ENCODE peak calls at places on chromosomes 4 and X, in four cellular contexts. X, S, M and A are unnamed samples.

GRCh38 chrX:129996120-129996519 is 13.7 kb downstream of the BCORL1 start:
- DNase-seq in M (no peak), X (no peak), S (no peak), A (no peak)

GRCh38 chrX:130108647-130109428 is 1.5 kb downstream of the ELF4 start:
- DNase-seq in X (no peak), S (peak; percentile 25), M (peak; percentile 76), A (no peak)

GRCh38 chrX:14913241-14913640 is 40.0 kb downstream of the MOSPD2 start:
- DNase-seq in M (no peak), X (no peak), S (no peak), A (no peak)

GRCh38 chr4:77662396-77662795 is 56.8 kb downstream of the CXCL13 start:
- DNase-seq in M (no peak), S (no peak), X (no peak), A (no peak)

GRCh38 chr4:41725254-41725653 is 23.3 kb downstream of the PHOX2B start:
- DNase-seq in X (no peak), S (no peak), M (no peak), A (no peak)

GRCh38 chr4:55865228-55865806 is 11.9 kb downstream of the EXOC1 start:
- DNase-seq in M (no peak), S (no peak), X (no peak), A (no peak)

GRCh38 chr4:40579983-40580382 is 49.7 kb downstream of the RBM47 start:
- DNase-seq in S (no peak), X (no peak), M (no peak), A (no peak)

GRCh38 chr4:87853108-87853507 is 20.3 kb downstream of the MEPE start:
- DNase-seq in M (peak; percentile 15), X (no peak), S (no peak), A (no peak)

GRCh38 chrX:13937370-13938052 is 92.2 kb downstream of the GEMIN8 start:
- DNase-seq in M (no peak), S (no peak), X (no peak), A (no peak)

GRCh38 chr4:141066690-141067089 is 66.6 kb downstream of the RNF150 start:
- DNase-seq in M (no peak), S (no peak), X (no peak), A (no peak)

GRCh38 chrX:334331-334891 is 15.8 kb upstream of the GTPBP6 start:
- DNase-seq in M (no peak), S (no peak), X (no peak), A (no peak)

GRCh38 chrX:41010188-41010846 is 74.9 kb upstream of the USP9X start:
- DNase-seq in M (peak; percentile 47), S (peak; percentile 70), X (peak; percentile 79), A (peak; percentile 85)

GRCh38 chr4:6367313-6367945 is 97.8 kb downstream of the WFS1 start:
- DNase-seq in S (no peak), X (no peak), M (no peak), A (no peak)

GRCh38 chrX:109345866-109346265 is 136.0 kb downstream of the GUCY2F start:
- DNase-seq in X (no peak), M (no peak), S (no peak), A (no peak)

GRCh38 chr4:37682701-37683401 is 3.3 kb downstream of the RELL1 start:
- DNase-seq in M (peak; percentile 13), X (no peak), S (no peak), A (no peak)

GRCh38 chr4:139028191-139028661 is 12.6 kb downstream of the NOCT start:
- DNase-seq in S (peak; percentile 63), M (no peak), X (peak; percentile 80), A (peak; percentile 77)

GRCh38 chr4:80542747-80543146 is 207.2 kb downstream of the CFAP299 start:
- DNase-seq in M (no peak), S (no peak), X (no peak), A (no peak)

GRCh38 chr4:162162672-162163071 is 1.1 kb downstream of the FSTL5 start:
- DNase-seq in M (no peak), X (no peak), S (no peak), A (no peak)

GRCh38 chrX:10106801-10107200 is 50.0 kb upstream of the CLCN4 start:
- DNase-seq in X (no peak), S (no peak), M (no peak), A (no peak)

GRCh38 chr4:118773082-118773792 is 62.7 kb downstream of the SEC24D start:
- DNase-seq in M (no peak), X (no peak), S (no peak), A (no peak)

GRCh38 chr4:83125738-83126141 is 11.2 kb upstream of the PLAC8 start:
- DNase-seq in X (peak; percentile 57), S (no peak), M (no peak), A (no peak)

GRCh38 chr4:84563002-84563401 is 19.9 kb upstream of the CDS1 start:
- DNase-seq in S (no peak), M (no peak), X (no peak), A (no peak)

GRCh38 chr4:153112071-153112460 is 92.2 kb upstream of the TRIM2 start:
- DNase-seq in X (no peak), S (no peak), M (no peak), A (peak; percentile 44)

GRCh38 chrX:22889824-22890223 is 109.9 kb upstream of the DDX53 start:
- DNase-seq in S (no peak), X (no peak), M (no peak), A (no peak)

GRCh38 chr4:76208005-76208765 is 5.4 kb downstream of the SCARB2 start:
- DNase-seq in S (peak; percentile 68), M (no peak), X (peak; percentile 74), A (peak; percentile 93)

GRCh38 chr4:123233409-123233808 is 163.2 kb upstream of the SPRY1 start:
- DNase-seq in X (no peak), S (no peak), M (no peak), A (no peak)

GRCh38 chrX:18889982-18890381 is 93.9 kb downstream of the PHKA2 start:
- DNase-seq in S (no peak), M (no peak), X (no peak), A (no peak)

GRCh38 chr4:8241211-8241779 is 28.3 kb upstream of the HTRA3 start:
- DNase-seq in M (no peak), X (no peak), S (no peak), A (no peak)

GRCh38 chrX:78316310-78316709 is 11.1 kb downstream of the CYSLTR1 start:
- DNase-seq in S (no peak), M (no peak), X (no peak), A (no peak)

GRCh38 chr4:85577307-85577706 is 102.4 kb downstream of the ARHGAP24 start:
- DNase-seq in X (no peak), M (no peak), S (no peak), A (no peak)

GRCh38 chrX:41589634-41590270 is 99.0 kb upstream of the GPR34 start:
- DNase-seq in S (no peak), M (peak; percentile 8), X (no peak), A (no peak)

GRCh38 chrX:49977319-49978090 is 55.1 kb downstream of the CLCN5 start:
- DNase-seq in M (no peak), S (no peak), X (no peak), A (no peak)

GRCh38 chr4:134627386-134627785 is 425.8 kb upstream of the PABPC4L start:
- DNase-seq in S (no peak), X (no peak), M (no peak), A (no peak)

GRCh38 chr4:39342731-39343130 is 23.4 kb downstream of the RFC1 start:
- DNase-seq in M (no peak), S (no peak), X (no peak), A (no peak)

GRCh38 chr4:76435689-76436176 is 704 bp downstream of the SHROOM3 start:
- DNase-seq in X (no peak), S (no peak), M (no peak), A (no peak)

GRCh38 chr4:146134761-146135160 is 40.8 kb upstream of the LSM6 start:
- DNase-seq in S (no peak), X (no peak), M (no peak), A (peak; percentile 72)

DNA sequence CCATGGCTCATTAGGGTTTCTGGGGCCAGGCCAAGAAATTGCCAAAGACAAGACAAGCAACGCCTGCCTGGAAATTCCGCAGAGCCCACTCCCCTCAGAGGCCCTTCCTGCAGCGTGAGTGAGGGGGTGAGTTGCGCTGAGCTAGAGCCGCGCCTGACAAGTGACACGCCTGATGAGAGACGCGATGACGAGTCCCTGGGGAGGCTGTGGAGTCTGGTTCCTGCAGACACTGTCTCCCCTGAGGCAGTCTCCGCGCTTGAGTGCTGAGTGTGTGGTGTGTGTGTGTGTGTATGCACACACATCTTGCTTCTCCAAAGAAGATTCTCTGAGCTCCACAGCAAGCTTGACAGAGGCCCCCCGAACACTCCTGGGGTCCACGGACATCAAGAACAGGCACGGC is 269.8 kb downstream of the BCOR start:
- DNase-seq in M (no peak), S (no peak), X (no peak), A (no peak)
- H3K27ac ChIP-seq in M (no peak overlapping the region), S (no peak overlapping the region), X (no peak overlapping the region), A (no peak overlapping the region)

GRCh38 chr4:25881187-25881586 is 18.4 kb upstream of the SEL1L3 start:
- DNase-seq in M (no peak), S (no peak), X (no peak), A (no peak)
- H3K4me1 ChIP-seq in M (no peaks in the 10 kb centered on the region), S (no peaks in the 10 kb centered on the region), X (peaks cover 5% of the 10 kb centered on the region), A (no peaks in the 10 kb centered on the region)

DNA sequence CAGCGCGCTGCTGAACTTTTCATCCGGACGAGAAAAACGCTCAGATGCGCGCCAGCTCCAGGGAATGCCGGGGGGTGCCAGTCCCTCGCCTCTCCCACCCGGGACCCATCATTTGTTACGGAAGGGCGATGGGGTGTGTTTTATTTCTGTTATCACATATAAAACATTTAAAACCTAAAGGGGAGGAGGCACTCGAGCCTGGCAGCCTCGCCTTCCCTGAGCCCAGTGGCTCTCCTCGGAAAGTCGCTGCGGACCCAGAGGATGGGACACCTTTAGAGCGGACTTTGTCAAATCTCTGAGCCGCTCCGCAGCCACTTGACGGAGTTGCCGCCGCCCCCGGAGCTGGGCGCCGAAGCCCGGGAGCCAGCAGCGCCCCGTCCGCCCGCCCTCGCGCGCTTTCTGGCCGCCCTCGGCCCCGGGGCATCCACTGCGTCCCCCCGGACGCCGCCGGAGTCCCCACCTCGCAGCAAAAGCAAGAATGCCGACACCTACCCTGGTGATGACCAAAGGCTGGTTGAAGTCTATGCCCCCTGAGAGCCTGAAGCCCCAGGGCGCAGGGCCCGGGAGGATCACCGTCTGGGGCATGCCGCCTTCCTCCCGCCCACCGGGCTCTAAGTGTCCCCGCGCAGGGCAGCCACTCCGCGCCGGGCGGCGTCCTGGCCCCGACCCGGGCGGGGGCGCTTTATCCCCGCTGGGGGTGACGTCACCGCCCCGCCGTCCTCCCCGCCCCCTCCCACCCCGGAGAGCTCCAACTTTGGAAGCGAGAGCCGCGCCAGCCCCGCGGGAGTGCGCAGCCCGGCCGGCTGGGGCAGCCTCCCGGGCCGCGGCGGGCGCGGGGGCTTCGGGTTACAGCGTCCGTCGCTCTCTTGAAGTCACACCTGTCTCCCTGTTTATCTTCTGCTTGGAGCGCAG is at the start of gene PDLIM3:
- DNase-seq in S (peak; percentile 80), X (peak; percentile 55), M (peak; percentile 21), A (peak; percentile 84)
- H3K4me3 ChIP-seq in S (peak within 1 kb of the TSS; percentile 90), X (peak within 1 kb of the TSS; percentile 58), M (peak within 1 kb of the TSS; percentile 49), A (peak within 1 kb of the TSS; percentile 90)

GRCh38 chr4:165748321-165748720 is 124.7 kb upstream of the TLL1 start:
- DNase-seq in M (no peak), X (no peak), S (no peak), A (no peak)
- H3K27ac ChIP-seq in M (no peak overlapping the region), X (no peak overlapping the region), S (no peak overlapping the region), A (no peak overlapping the region)

DNA sequence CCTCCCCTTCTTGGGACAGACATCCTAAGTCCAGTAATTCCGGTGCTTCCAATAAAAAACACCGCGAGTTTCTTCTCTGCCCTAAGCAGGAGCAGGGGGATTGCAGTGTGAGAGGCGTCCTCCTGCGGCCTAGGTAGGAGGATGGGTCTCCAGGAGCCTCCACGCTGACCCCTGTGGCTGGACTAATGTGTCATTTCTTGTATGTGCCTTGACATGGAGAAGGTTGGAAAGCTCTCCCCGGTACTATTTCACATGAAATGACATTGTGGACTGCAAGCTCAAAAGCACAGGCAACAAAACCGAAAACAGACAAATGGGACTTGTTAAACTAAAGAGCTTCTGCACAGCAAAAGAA is 66.6 kb upstream of the ENPP6 start:
- DNase-seq in S (no peak), X (no peak), M (no peak), A (peak; percentile 40)
- H3K4me1 ChIP-seq in S (peaks cover 23% of the 10 kb centered on the region), X (peaks cover 45% of the 10 kb centered on the region), M (no peaks in the 10 kb centered on the region), A (peaks cover 15% of the 10 kb centered on the region)